ENCODE peak calls at places on chromosomes 5 and 9, in nine cellular contexts. C is brain microvascular endothelial cell, S is foreskin fibroblast, A is cardiac muscle cell, U is Peyer's patch, Y is MCF 10A, I is GM06990, H is BE2C, V is mesothelial cell of epicardium. D is an unnamed sample.
A peak's percentile ranks its signal among the peaks of the same experiment; 100 is the strongest.

GRCh38 chr9:99031319-99031718 is 73.6 kb upstream of the TGFBR1 start:
- DNase-seq in C (no peak), S (no peak), A (no peak), U (no peak), Y (no peak), I (no peak), H (no peak), V (no peak), D (no peak)

GRCh38 chr5:73719616-73720015 is 93.6 kb downstream of the ARHGEF28 start:
- DNase-seq in C (no peak), S (no peak), A (no peak), U (no peak), Y (no peak), I (no peak), H (no peak), V (no peak), D (no peak)

GRCh38 chr5:72848474-72849428 is 32.3 kb downstream of the TNPO1 start:
- DNase-seq in C (peak; percentile 14), S (no peak), A (peak; percentile 78), U (peak; percentile 67), Y (no peak), I (peak; percentile 72), H (peak; percentile 79), V (peak; percentile 37), D (no peak)

GRCh38 chr5:132138260-132138659 is 64.7 kb downstream of the CSF2 start:
- DNase-seq in C (no peak), S (peak; percentile 59), A (no peak), U (no peak), Y (peak; percentile 11), I (no peak), H (no peak), V (no peak), D (no peak)

GRCh38 chr5:541148-541887 is 17.1 kb upstream of the SLC9A3 start:
- DNase-seq in C (no peak), S (no peak), A (no peak), U (peak; percentile 41), Y (no peak), I (no peak), H (peak; percentile 11), V (no peak), D (no peak)

GRCh38 chr9:95924955-95925354 is 49.5 kb downstream of the ERCC6L2 start:
- DNase-seq in C (no peak), S (no peak), A (no peak), U (peak; percentile 48), Y (no peak), I (no peak), H (no peak), V (no peak), D (no peak)

GRCh38 chr5:17154211-17154996 is 63.0 kb upstream of the BASP1 start:
- DNase-seq in C (peak; percentile 69), S (peak; percentile 57), A (no peak), U (no peak), Y (peak; percentile 56), I (no peak), H (no peak), V (no peak), D (no peak)

GRCh38 chr5:136036991-136037705 is 8.4 kb downstream of the TGFBI start:
- DNase-seq in C (no peak), S (peak; percentile 81), A (no peak), U (peak; percentile 62), Y (peak; percentile 89), I (peak; percentile 44), H (no peak), V (no peak), D (no peak)

GRCh38 chr9:18060304-18060934 is 413.5 kb upstream of the ADAMTSL1 start:
- DNase-seq in C (no peak), S (no peak), A (no peak), U (no peak), Y (peak; percentile 41), I (no peak), H (no peak), V (no peak), D (no peak)

GRCh38 chr9:105346273-105346672 is 101.6 kb upstream of the FSD1L start:
- DNase-seq in C (no peak), S (no peak), A (no peak), U (no peak), Y (no peak), I (no peak), H (no peak), V (no peak), D (no peak)

GRCh38 chr9:27572036-27572435 is 1.2 kb downstream of the C9orf72 start:
- DNase-seq in C (no peak), S (no peak), A (no peak), U (no peak), Y (no peak), I (no peak), H (no peak), V (no peak), D (no peak)

GRCh38 chr5:67290620-67291019 is 94.0 kb upstream of the CD180 start:
- DNase-seq in C (no peak), S (no peak), A (no peak), U (no peak), Y (no peak), I (no peak), H (no peak), V (no peak), D (no peak)

GRCh38 chr9:116998305-116998704 is 311.2 kb downstream of the TRIM32 start:
- DNase-seq in C (no peak), S (peak; percentile 0), A (peak; percentile 75), U (no peak), Y (peak; percentile 67), I (no peak), H (no peak), V (no peak), D (no peak)

GRCh38 chr5:17241635-17242034 is 24.2 kb downstream of the BASP1 start:
- DNase-seq in C (no peak), S (no peak), A (no peak), U (no peak), Y (no peak), I (no peak), H (no peak), V (no peak), D (no peak)

GRCh38 chr5:179240561-179240960 is 104.7 kb downstream of the ADAMTS2 start:
- DNase-seq in C (no peak), S (no peak), A (no peak), U (peak; percentile 25), Y (no peak), I (no peak), H (no peak), V (peak; percentile 0), D (no peak)

GRCh38 chr5:39218482-39219381 is 631 bp downstream of the FYB1 start:
- DNase-seq in C (no peak), S (no peak), A (no peak), U (no peak), Y (no peak), I (no peak), H (no peak), V (no peak), D (no peak)

GRCh38 chr9:99173570-99174504 is 47.9 kb downstream of the ALG2 start:
- DNase-seq in C (no peak), S (no peak), A (no peak), U (no peak), Y (no peak), I (no peak), H (no peak), V (no peak), D (no peak)

GRCh38 chr5:9739135-9739534 is 109.0 kb upstream of the TAS2R1 start:
- DNase-seq in C (no peak), S (no peak), A (no peak), U (no peak), Y (no peak), I (no peak), H (no peak), V (no peak), D (no peak)
- TF ChIP-seq CTCF in C (no peak), S (no peak), A (no peak), U (no peak), Y (no peak), I (no peak), H (no peak), V (no peak), D (no peak)

GRCh38 chr9:34431661-34432060 is 26.7 kb downstream of the FAM219A start:
- DNase-seq in C (no peak), S (no peak), A (no peak), U (no peak), Y (no peak), I (no peak), H (peak; percentile 37), V (no peak), D (no peak)

GRCh38 chr9:34442770-34443169 is 15.6 kb downstream of the FAM219A start:
- DNase-seq in C (no peak), S (no peak), A (no peak), U (no peak), Y (no peak), I (no peak), H (no peak), V (no peak), D (no peak)

GRCh38 chr9:34437006-34437925 is 21.1 kb downstream of the FAM219A start:
- DNase-seq in C (peak; percentile 62), S (peak; percentile 52), A (peak; percentile 81), U (peak; percentile 85), Y (peak; percentile 81), I (peak; percentile 22), H (peak; percentile 62), V (no peak), D (no peak)
- TF ChIP-seq CTCF in C (peak; percentile 83), S (peak; percentile 71), A (peak; percentile 81), U (peak; percentile 90), Y (peak; percentile 74), I (peak; percentile 70), H (peak; percentile 88), V (peak; percentile 54), D (peak; percentile 71)

GRCh38 chr9:132857601-132858342 is 20.3 kb downstream of the AK8 start:
- DNase-seq in C (peak; percentile 28), S (no peak), A (no peak), U (no peak), Y (no peak), I (no peak), H (no peak), V (no peak), D (no peak)
- TF ChIP-seq CTCF in C (peak; percentile 32), S (no peak), A (peak; percentile 45), U (no peak), Y (no peak), I (no peak), H (peak; percentile 5), V (no peak), D (no peak)

DNA sequence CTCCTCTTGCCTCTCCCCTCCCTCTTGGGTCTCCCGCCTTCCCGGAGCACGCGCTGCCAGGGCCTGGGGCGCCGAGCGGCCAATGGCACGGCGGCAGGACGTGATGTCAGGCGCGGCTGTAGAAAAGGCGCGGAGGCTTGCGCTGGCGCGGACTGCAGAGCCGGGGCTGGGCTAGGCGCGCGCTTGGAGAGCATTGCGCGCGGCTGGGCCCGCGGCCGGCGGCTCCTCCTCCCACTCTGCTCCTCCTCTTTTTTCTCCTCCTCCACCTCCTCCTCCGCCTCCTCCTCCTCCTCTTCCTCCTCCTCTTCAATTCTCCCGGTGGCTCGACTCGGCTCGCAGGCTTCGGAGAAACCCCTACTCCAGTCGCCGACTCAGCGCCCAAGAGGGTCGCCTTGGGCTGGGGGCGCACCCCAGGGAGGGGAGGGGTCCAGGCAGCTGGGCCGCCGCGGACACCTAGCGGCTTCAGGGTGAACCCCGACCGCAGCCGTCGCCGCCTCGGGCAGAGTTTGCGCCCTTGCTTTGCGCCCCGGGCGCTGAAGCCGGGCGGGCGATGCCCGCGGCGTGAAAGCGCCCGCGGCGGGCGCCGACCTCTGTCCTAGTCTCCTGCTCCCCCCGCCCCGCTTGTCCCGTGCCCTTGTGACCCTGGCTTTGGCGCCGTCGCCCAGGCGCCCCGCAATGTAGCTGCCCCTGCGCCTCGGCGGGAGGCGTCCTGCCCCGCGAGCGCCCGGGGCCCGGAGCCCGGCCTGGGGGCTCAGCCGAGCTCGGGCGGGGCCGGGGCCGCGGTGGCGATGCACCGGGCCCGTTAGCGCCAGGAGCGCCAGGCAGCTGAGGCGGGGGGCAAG is at the start of gene LHX2:
- DNase-seq in C (peak; percentile 9), S (peak; percentile 70), A (peak; percentile 86), U (no peak), Y (peak; percentile 73), I (peak; percentile 91), H (peak; percentile 74), V (no peak), D (peak; percentile 16)
- TF ChIP-seq CTCF in C (no peak), S (peak; percentile 10), A (peak; percentile 27), U (no peak), Y (no peak), I (no peak), H (no peak), V (no peak), D (peak; percentile 25)